ENCODE peak calls at places on chromosomes 16 and 17, in five cellular contexts. One of them, this sample, is unnamed.

GRCh38 chr16:46972971-46973456 is 460 bp downstream of the DNAJA2 start:
- DNase-seq in kidney tubule cell: no peak
- DNase-seq in GM06990: peak; percentile 71
- DNase-seq in fibroblast of mammary gland: peak; percentile 12
- DNase-seq in AML-193: no peak
- DNase-seq in this sample: no peak

GRCh38 chr16:46826618-46827017 is 4.4 kb downstream of the C16orf87 start:
- DNase-seq in kidney tubule cell: no peak
- DNase-seq in GM06990: no peak
- DNase-seq in fibroblast of mammary gland: no peak
- DNase-seq in AML-193: no peak
- DNase-seq in this sample: peak; percentile 11

GRCh38 chr17:42038221-42038973 is 12.0 kb downstream of the C17orf113 start:
- DNase-seq in kidney tubule cell: no peak
- DNase-seq in GM06990: no peak
- DNase-seq in fibroblast of mammary gland: no peak
- DNase-seq in AML-193: no peak
- DNase-seq in this sample: no peak

GRCh38 chr17:82020874-82021727 is 1.6 kb downstream of the CENPX start:
- DNase-seq in kidney tubule cell: peak; percentile 80
- DNase-seq in GM06990: peak; percentile 58
- DNase-seq in fibroblast of mammary gland: peak; percentile 76
- DNase-seq in AML-193: peak; percentile 72
- DNase-seq in this sample: peak; percentile 83

GRCh38 chr17:72296456-72296855 is 175.6 kb downstream of the SOX9 start:
- DNase-seq in kidney tubule cell: no peak
- DNase-seq in GM06990: no peak
- DNase-seq in fibroblast of mammary gland: peak; percentile 25
- DNase-seq in AML-193: no peak
- DNase-seq in this sample: peak; percentile 20

GRCh38 chr17:17191961-17192381 is 14.2 kb downstream of the PLD6 start:
- DNase-seq in kidney tubule cell: no peak
- DNase-seq in GM06990: no peak
- DNase-seq in fibroblast of mammary gland: no peak
- DNase-seq in AML-193: no peak
- DNase-seq in this sample: no peak

GRCh38 chr17:80671039-80671822 is 126.6 kb downstream of the RPTOR start:
- DNase-seq in kidney tubule cell: no peak
- DNase-seq in GM06990: no peak
- DNase-seq in fibroblast of mammary gland: no peak
- DNase-seq in AML-193: no peak
- DNase-seq in this sample: no peak

GRCh38 chr16:74867281-74867849 is 92.7 kb upstream of the FA2H start:
- DNase-seq in kidney tubule cell: no peak
- DNase-seq in GM06990: no peak
- DNase-seq in fibroblast of mammary gland: no peak
- DNase-seq in AML-193: no peak
- DNase-seq in this sample: no peak

GRCh38 chr16:57562669-57563486 is 20.4 kb downstream of the ADGRG5 start:
- DNase-seq in kidney tubule cell: no peak
- DNase-seq in GM06990: no peak
- DNase-seq in fibroblast of mammary gland: no peak
- DNase-seq in AML-193: no peak
- DNase-seq in this sample: no peak

GRCh38 chr16:84965428-84966149 is 45.7 kb downstream of the ZDHHC7 start:
- DNase-seq in kidney tubule cell: no peak
- DNase-seq in GM06990: no peak
- DNase-seq in fibroblast of mammary gland: no peak
- DNase-seq in AML-193: no peak
- DNase-seq in this sample: no peak